ENCODE peak calls at places on chromosomes 4 and X, in six cellular contexts. One of them, this sample, is unnamed.

GRCh38 chrX:68822641-68823410 is 6.0 kb upstream of the EFNB1 start:
- DNase-seq in astrocyte: peak
- DNase-seq in fibroblast of pulmonary artery: peak
- DNase-seq in choroid plexus epithelial cell: peak
- DNase-seq in A549: peak
- DNase-seq in GM23338: peak
- DNase-seq in this sample: peak

GRCh38 chr4:3418029-3418762 is 23.6 kb upstream of the HGFAC start:
- DNase-seq in astrocyte: no peak
- DNase-seq in fibroblast of pulmonary artery: no peak
- DNase-seq in choroid plexus epithelial cell: no peak
- DNase-seq in A549: no peak
- DNase-seq in GM23338: peak
- DNase-seq in this sample: no peak

GRCh38 chrX:54950730-54951375 is 30.2 kb downstream of the TRO start:
- DNase-seq in astrocyte: no peak
- DNase-seq in fibroblast of pulmonary artery: no peak
- DNase-seq in choroid plexus epithelial cell: no peak
- DNase-seq in A549: no peak
- DNase-seq in GM23338: no peak
- DNase-seq in this sample: no peak

GRCh38 chrX:38943120-38943519 is 141.9 kb downstream of the MID1IP1 start:
- DNase-seq in astrocyte: no peak
- DNase-seq in fibroblast of pulmonary artery: no peak
- DNase-seq in choroid plexus epithelial cell: no peak
- DNase-seq in A549: no peak
- DNase-seq in GM23338: no peak
- DNase-seq in this sample: no peak

GRCh38 chrX:130984782-130985181 is 73.4 kb upstream of the ARHGAP36 start:
- DNase-seq in astrocyte: no peak
- DNase-seq in fibroblast of pulmonary artery: no peak
- DNase-seq in choroid plexus epithelial cell: no peak
- DNase-seq in A549: no peak
- DNase-seq in GM23338: no peak
- DNase-seq in this sample: no peak

GRCh38 chrX:38806875-38807601 is 5.8 kb downstream of the MID1IP1 start:
- DNase-seq in astrocyte: no peak
- DNase-seq in fibroblast of pulmonary artery: no peak
- DNase-seq in choroid plexus epithelial cell: no peak
- DNase-seq in A549: no peak
- DNase-seq in GM23338: peak
- DNase-seq in this sample: no peak

GRCh38 chr4:151961456-151961855 is 200.6 kb upstream of the GATB start:
- DNase-seq in astrocyte: no peak
- DNase-seq in fibroblast of pulmonary artery: no peak
- DNase-seq in choroid plexus epithelial cell: no peak
- DNase-seq in A549: no peak
- DNase-seq in GM23338: no peak
- DNase-seq in this sample: no peak

GRCh38 chr4:100177855-100178254 is 12.4 kb downstream of the DDIT4L start:
- DNase-seq in astrocyte: no peak
- DNase-seq in fibroblast of pulmonary artery: no peak
- DNase-seq in choroid plexus epithelial cell: no peak
- DNase-seq in A549: no peak
- DNase-seq in GM23338: no peak
- DNase-seq in this sample: no peak

GRCh38 chrX:97743014-97743413 is 859.3 kb downstream of the RPA4 start:
- DNase-seq in astrocyte: no peak
- DNase-seq in fibroblast of pulmonary artery: peak
- DNase-seq in choroid plexus epithelial cell: peak
- DNase-seq in A549: peak
- DNase-seq in GM23338: peak
- DNase-seq in this sample: no peak

GRCh38 chrX:17160971-17161370 is 214.0 kb upstream of the NHS start:
- DNase-seq in astrocyte: no peak
- DNase-seq in fibroblast of pulmonary artery: no peak
- DNase-seq in choroid plexus epithelial cell: peak
- DNase-seq in A549: peak
- DNase-seq in GM23338: peak
- DNase-seq in this sample: no peak

GRCh38 chr4:13921805-13922204 is 294.3 kb upstream of the BOD1L1 start:
- DNase-seq in astrocyte: peak
- DNase-seq in fibroblast of pulmonary artery: peak
- DNase-seq in choroid plexus epithelial cell: peak
- DNase-seq in A549: no peak
- DNase-seq in GM23338: no peak
- DNase-seq in this sample: peak

GRCh38 chrX:71906133-71906532 is 4.5 kb upstream of the NHSL2 start:
- DNase-seq in astrocyte: no peak
- DNase-seq in fibroblast of pulmonary artery: no peak
- DNase-seq in choroid plexus epithelial cell: no peak
- DNase-seq in A549: no peak
- DNase-seq in GM23338: no peak
- DNase-seq in this sample: no peak

GRCh38 chr4:39353478-39354177 is 12.5 kb downstream of the RFC1 start:
- DNase-seq in astrocyte: peak
- DNase-seq in fibroblast of pulmonary artery: peak
- DNase-seq in choroid plexus epithelial cell: peak
- DNase-seq in A549: peak
- DNase-seq in GM23338: no peak
- DNase-seq in this sample: peak

GRCh38 chr4:187387709-187388108 is 607.9 kb upstream of the ZFP42 start:
- DNase-seq in astrocyte: no peak
- DNase-seq in fibroblast of pulmonary artery: peak
- DNase-seq in choroid plexus epithelial cell: peak
- DNase-seq in A549: peak
- DNase-seq in GM23338: no peak
- DNase-seq in this sample: no peak

GRCh38 chr4:125891597-125892258 is 577.0 kb downstream of the FAT4 start:
- DNase-seq in astrocyte: peak
- DNase-seq in fibroblast of pulmonary artery: peak
- DNase-seq in choroid plexus epithelial cell: peak
- DNase-seq in A549: no peak
- DNase-seq in GM23338: no peak
- DNase-seq in this sample: peak

GRCh38 chr4:23680616-23681518 is 209.0 kb downstream of the PPARGC1A start:
- DNase-seq in astrocyte: peak
- DNase-seq in fibroblast of pulmonary artery: peak
- DNase-seq in choroid plexus epithelial cell: peak
- DNase-seq in A549: no peak
- DNase-seq in GM23338: no peak
- DNase-seq in this sample: peak

GRCh38 chrX:1105671-1106419 is 106.6 kb downstream of the CRLF2 start:
- DNase-seq in astrocyte: no peak
- DNase-seq in fibroblast of pulmonary artery: no peak
- DNase-seq in choroid plexus epithelial cell: no peak
- DNase-seq in A549: no peak
- DNase-seq in GM23338: peak
- DNase-seq in this sample: no peak

GRCh38 chrX:124963717-124964116 is 356.0 kb upstream of the TEX13C start:
- DNase-seq in astrocyte: no peak
- DNase-seq in fibroblast of pulmonary artery: no peak
- DNase-seq in choroid plexus epithelial cell: no peak
- DNase-seq in A549: no peak
- DNase-seq in GM23338: no peak
- DNase-seq in this sample: no peak

GRCh38 chrX:53321216-53321942 is 40.0 kb upstream of the IQSEC2 start:
- DNase-seq in astrocyte: no peak
- DNase-seq in fibroblast of pulmonary artery: no peak
- DNase-seq in choroid plexus epithelial cell: no peak
- DNase-seq in A549: no peak
- DNase-seq in GM23338: peak
- DNase-seq in this sample: no peak

DNA sequence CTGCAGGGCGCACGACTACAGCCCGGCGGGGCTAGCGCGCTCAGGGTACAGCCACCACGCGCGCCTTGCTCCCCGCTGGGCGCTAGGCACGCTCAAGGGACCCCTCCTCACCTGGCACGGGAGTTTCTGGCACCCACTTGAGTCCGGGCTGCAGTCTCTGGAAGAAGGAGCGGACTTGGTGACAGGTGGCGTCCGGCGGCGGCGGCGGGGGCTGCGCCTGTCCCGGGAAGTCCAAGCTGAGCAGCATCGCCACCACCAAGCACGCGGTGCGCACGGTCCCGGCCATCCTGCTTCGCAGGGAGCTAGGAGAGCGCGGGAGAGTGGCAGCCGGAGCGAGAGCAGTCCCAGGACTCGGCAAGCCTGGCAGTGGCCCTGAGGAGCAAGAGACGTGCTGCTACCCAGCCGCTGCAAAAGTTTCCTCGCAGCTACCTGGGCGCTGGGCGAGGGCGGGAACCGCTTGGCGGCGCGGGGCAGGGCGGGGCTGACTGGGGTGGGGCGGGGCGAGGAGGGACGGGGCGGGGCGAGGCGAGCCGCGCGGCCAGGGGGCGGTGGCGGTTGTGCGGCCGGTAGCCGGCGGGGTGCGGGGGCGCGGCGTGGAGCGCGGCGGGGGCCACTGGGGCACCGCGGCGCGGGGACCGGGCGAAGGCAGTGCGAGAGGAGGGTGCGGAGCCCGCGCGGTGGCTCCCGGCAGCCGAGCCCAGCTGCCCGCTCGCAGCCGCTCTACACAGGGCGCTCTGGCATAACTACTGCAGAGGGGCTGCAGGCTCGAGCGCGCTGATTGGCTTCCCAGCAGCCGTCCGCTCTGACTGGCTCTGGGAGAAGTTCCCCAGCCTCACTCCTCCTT is at the start of gene GPC3:
- DNase-seq in astrocyte: no peak
- DNase-seq in fibroblast of pulmonary artery: peak
- DNase-seq in choroid plexus epithelial cell: peak
- DNase-seq in A549: peak
- DNase-seq in GM23338: peak
- DNase-seq in this sample: no peak
- H3K4me3 ChIP-seq in astrocyte: no peak
- H3K4me3 ChIP-seq in fibroblast of pulmonary artery: peak
- H3K4me3 ChIP-seq in choroid plexus epithelial cell: peak
- H3K4me3 ChIP-seq in A549: peak
- H3K4me3 ChIP-seq in GM23338: peak
- H3K4me3 ChIP-seq in this sample: no peak

DNA sequence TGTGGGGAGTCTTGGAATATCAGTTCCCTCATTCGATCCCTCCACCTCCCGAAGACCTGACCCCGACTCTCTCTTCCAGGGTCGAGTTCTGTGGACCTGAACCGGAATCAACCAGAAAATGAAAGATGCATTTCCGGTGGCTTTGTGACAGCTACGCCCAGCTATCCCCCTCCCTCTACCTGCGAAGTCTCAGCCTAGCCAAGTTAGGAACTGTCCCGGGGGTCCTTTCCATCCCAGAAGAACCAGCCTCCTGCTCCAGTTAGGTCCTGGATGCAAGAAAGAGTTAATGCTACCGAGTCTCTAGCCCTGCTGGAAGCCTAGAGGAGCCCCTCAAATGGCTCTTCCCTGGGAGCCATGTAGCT is 13.4 kb upstream of the ETDC start:
- DNase-seq in astrocyte: no peak
- DNase-seq in fibroblast of pulmonary artery: no peak
- DNase-seq in choroid plexus epithelial cell: no peak
- DNase-seq in A549: no peak
- DNase-seq in GM23338: no peak
- DNase-seq in this sample: no peak
- H3K4me3 ChIP-seq in astrocyte: peak
- H3K4me3 ChIP-seq in fibroblast of pulmonary artery: peak
- H3K4me3 ChIP-seq in choroid plexus epithelial cell: peak
- H3K4me3 ChIP-seq in A549: no peak
- H3K4me3 ChIP-seq in GM23338: peak
- H3K4me3 ChIP-seq in this sample: peak

DNA sequence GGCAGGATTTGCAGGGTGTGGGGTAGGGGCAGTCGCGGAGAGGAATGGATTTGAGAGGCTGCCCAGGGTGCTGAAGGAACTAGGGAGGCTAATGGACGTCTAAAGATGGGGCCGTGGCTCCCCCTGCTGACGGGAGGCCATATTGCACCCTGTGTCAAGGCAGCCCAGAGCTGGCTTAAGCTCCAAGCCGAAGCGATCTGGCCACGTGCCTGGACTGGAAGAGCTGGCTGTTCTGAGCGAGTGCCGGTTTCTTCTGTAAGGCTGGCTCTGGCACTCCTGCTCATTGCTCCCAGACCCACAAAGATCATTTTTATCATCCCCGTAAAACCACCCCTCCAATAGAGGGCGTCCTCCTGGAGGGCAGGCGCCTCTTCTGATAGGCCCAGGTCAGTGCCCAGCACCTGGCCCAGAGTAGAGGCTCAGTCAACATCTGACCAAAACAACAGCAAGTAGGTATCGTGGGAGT is 5.6 kb downstream of the PNCK start:
- DNase-seq in astrocyte: peak
- DNase-seq in fibroblast of pulmonary artery: peak
- DNase-seq in choroid plexus epithelial cell: peak
- DNase-seq in A549: peak
- DNase-seq in GM23338: peak
- DNase-seq in this sample: peak
- H3K4me3 ChIP-seq in astrocyte: no peak
- H3K4me3 ChIP-seq in fibroblast of pulmonary artery: no peak
- H3K4me3 ChIP-seq in choroid plexus epithelial cell: no peak
- H3K4me3 ChIP-seq in A549: peak
- H3K4me3 ChIP-seq in GM23338: no peak
- H3K4me3 ChIP-seq in this sample: peak

DNA sequence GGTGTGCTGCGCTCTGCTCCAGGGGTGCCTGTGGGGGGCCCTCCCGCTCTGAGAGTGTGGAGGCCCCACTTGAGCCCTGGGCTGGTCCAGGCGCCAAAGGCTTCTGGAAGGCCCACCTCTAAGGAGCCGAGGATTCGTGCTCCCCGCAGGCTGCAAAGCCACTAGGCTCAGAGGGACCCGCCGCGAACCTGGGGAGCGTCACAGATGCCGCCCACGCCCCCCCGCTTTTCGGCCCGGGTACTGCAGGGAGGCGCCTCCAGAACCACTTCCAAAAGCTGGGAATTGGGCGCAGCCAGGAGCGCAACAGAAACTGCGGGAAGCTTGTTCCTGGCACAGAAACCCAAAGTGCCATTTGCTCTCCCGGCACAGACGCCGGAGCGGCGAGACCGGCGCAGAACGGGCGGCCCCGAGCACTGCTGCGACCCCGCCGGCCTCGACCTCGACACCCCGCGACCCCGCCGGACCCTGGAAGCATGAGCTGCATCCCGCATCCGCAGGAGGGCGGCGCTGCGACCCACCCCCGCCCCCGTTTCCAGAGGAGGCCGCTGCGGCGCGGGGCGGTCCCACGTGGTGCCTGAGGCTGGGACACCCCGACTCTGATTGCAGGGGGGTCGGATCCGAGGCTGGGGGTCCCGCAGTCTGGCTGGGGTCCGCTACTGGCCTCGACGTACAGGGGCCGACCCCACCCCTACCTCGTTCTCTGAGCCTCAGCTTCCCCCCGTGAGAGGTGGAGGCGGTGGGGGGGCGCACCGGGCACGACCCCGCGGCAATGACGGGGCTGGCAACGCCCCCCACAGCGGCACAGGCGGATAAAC is 30.8 kb downstream of the CPLX1 start:
- DNase-seq in astrocyte: no peak
- DNase-seq in fibroblast of pulmonary artery: no peak
- DNase-seq in choroid plexus epithelial cell: no peak
- DNase-seq in A549: no peak
- DNase-seq in GM23338: peak
- DNase-seq in this sample: no peak
- H3K4me3 ChIP-seq in astrocyte: no peak
- H3K4me3 ChIP-seq in fibroblast of pulmonary artery: no peak
- H3K4me3 ChIP-seq in choroid plexus epithelial cell: no peak
- H3K4me3 ChIP-seq in A549: no peak
- H3K4me3 ChIP-seq in GM23338: peak
- H3K4me3 ChIP-seq in this sample: peak

GRCh38 chr4:80307183-80307735 is 28.3 kb upstream of the CFAP299 start:
- DNase-seq in astrocyte: peak
- DNase-seq in fibroblast of pulmonary artery: peak
- DNase-seq in choroid plexus epithelial cell: peak
- DNase-seq in A549: no peak
- DNase-seq in GM23338: no peak
- DNase-seq in this sample: peak
- H3K4me3 ChIP-seq in astrocyte: peak
- H3K4me3 ChIP-seq in fibroblast of pulmonary artery: no peak
- H3K4me3 ChIP-seq in choroid plexus epithelial cell: no peak
- H3K4me3 ChIP-seq in A549: no peak
- H3K4me3 ChIP-seq in GM23338: no peak
- H3K4me3 ChIP-seq in this sample: no peak

This sample was measured in fibroblast of the aortic adventitia.